ENCODE peak calls at places on chromosomes 13 and 19, in eight cellular contexts. N is astrocyte, H is nephron progenitor cell, C is Caki2, U is glutamatergic neuron, G is skeletal muscle cell, J is HT-29, Q is activated T-cell treated with anti-CD3 and anti-CD28 coated beads for 24 hours. Z is an unnamed sample.

GRCh38 chr13:27080018-27080948 is 91.3 kb downstream of the USP12 start:
- DNase-seq in N (no peak), H (no peak), C (no peak), U (no peak), G (no peak), J (no peak), Q (no peak), Z (no peak)

GRCh38 chr19:42249149-42249750 is 5.7 kb downstream of the ERF start:
- DNase-seq in N (no peak), H (no peak), C (no peak), U (no peak), G (no peak), J (no peak), Q (no peak), Z (no peak)

GRCh38 chr13:30847697-30848307 is 58.3 kb upstream of the MEDAG start:
- DNase-seq in N (peak), H (no peak), C (no peak), U (no peak), G (peak), J (no peak), Q (no peak), Z (peak)

GRCh38 chr13:110625771-110626321 is 10.5 kb downstream of the NAXD start:
- DNase-seq in N (no peak), H (no peak), C (no peak), U (no peak), G (no peak), J (no peak), Q (no peak), Z (no peak)

GRCh38 chr13:49225358-49226042 is 5.4 kb downstream of the MLNR start:
- DNase-seq in N (no peak), H (no peak), C (no peak), U (no peak), G (no peak), J (peak), Q (no peak), Z (no peak)

GRCh38 chr19:14102102-14102696 is 11.6 kb upstream of the SAMD1 start:
- DNase-seq in N (no peak), H (no peak), C (no peak), U (no peak), G (no peak), J (no peak), Q (no peak), Z (no peak)

GRCh38 chr19:55248704-55249103 is 10.1 kb downstream of the PPP6R1 start:
- DNase-seq in N (no peak), H (no peak), C (no peak), U (no peak), G (no peak), J (no peak), Q (no peak), Z (no peak)

GRCh38 chr19:14450168-14450874 is 17.2 kb downstream of the PKN1 start:
- DNase-seq in N (no peak), H (peak), C (peak), U (peak), G (no peak), J (peak), Q (peak), Z (no peak)

GRCh38 chr19:47305309-47305751 is 4.3 kb upstream of the C5AR1 start:
- DNase-seq in N (peak), H (peak), C (peak), U (peak), G (peak), J (peak), Q (peak), Z (peak)

GRCh38 chr19:1322198-1322981 is 36.7 kb downstream of the EFNA2 start:
- DNase-seq in N (no peak), H (no peak), C (no peak), U (no peak), G (no peak), J (no peak), Q (no peak), Z (no peak)

GRCh38 chr19:20664917-20665781 is 3.8 kb upstream of the ZNF626 start:
- DNase-seq in N (peak), H (no peak), C (no peak), U (peak), G (no peak), J (no peak), Q (no peak), Z (peak)

GRCh38 chr19:40561947-40562346 is 14.7 kb upstream of the SHKBP1 start:
- DNase-seq in N (no peak), H (no peak), C (no peak), U (no peak), G (no peak), J (no peak), Q (no peak), Z (no peak)

GRCh38 chr13:40152145-40152544 is 496.7 kb downstream of the COG6 start:
- DNase-seq in N (peak), H (no peak), C (peak), U (no peak), G (peak), J (peak), Q (no peak), Z (peak)

GRCh38 chr13:35966024-35966423 is 165.2 kb downstream of the DCLK1 start:
- DNase-seq in N (no peak), H (no peak), C (no peak), U (no peak), G (no peak), J (no peak), Q (no peak), Z (peak)

GRCh38 chr13:73776137-73776785 is 357.9 kb downstream of the KLF12 start:
- DNase-seq in N (no peak), H (no peak), C (no peak), U (no peak), G (no peak), J (no peak), Q (no peak), Z (no peak)

GRCh38 chr13:30153871-30154426 is 153.4 kb downstream of the KATNAL1 start:
- DNase-seq in N (no peak), H (peak), C (no peak), U (no peak), G (no peak), J (no peak), Q (no peak), Z (no peak)

GRCh38 chr19:29489182-29489951 is 36.4 kb upstream of the VSTM2B start:
- DNase-seq in N (no peak), H (no peak), C (no peak), U (no peak), G (no peak), J (no peak), Q (no peak), Z (no peak)

GRCh38 chr13:77219401-77219800 is 107.5 kb downstream of the MYCBP2 start:
- DNase-seq in N (no peak), H (no peak), C (no peak), U (no peak), G (no peak), J (no peak), Q (no peak), Z (no peak)

GRCh38 chr19:35164418-35164817 is 9.9 kb downstream of the FXYD5 start:
- DNase-seq in N (no peak), H (no peak), C (no peak), U (no peak), G (no peak), J (no peak), Q (no peak), Z (no peak)

GRCh38 chr19:33813391-33814101 is 16.9 kb downstream of the KCTD15 start:
- DNase-seq in N (no peak), H (no peak), C (no peak), U (peak), G (no peak), J (no peak), Q (no peak), Z (no peak)

GRCh38 chr19:57141699-57142098 is 3.3 kb downstream of the ZIM3 start:
- DNase-seq in N (no peak), H (no peak), C (no peak), U (no peak), G (no peak), J (no peak), Q (no peak), Z (no peak)

GRCh38 chr13:73059460-73060250 is 850 bp downstream of the KLF5 start:
- DNase-seq in N (no peak), H (peak), C (no peak), U (peak), G (no peak), J (peak), Q (no peak), Z (peak)

GRCh38 chr13:78131811-78132210 is 213.2 kb upstream of the EDNRB start:
- DNase-seq in N (no peak), H (no peak), C (no peak), U (no peak), G (no peak), J (no peak), Q (no peak), Z (no peak)

GRCh38 chr19:29389495-29389894 is 136.3 kb upstream of the VSTM2B start:
- DNase-seq in N (no peak), H (no peak), C (no peak), U (no peak), G (no peak), J (no peak), Q (no peak), Z (no peak)

GRCh38 chr13:83162493-83162892 is 719.8 kb downstream of the SLITRK1 start:
- DNase-seq in N (no peak), H (no peak), C (no peak), U (no peak), G (no peak), J (peak), Q (no peak), Z (no peak)

GRCh38 chr19:50695251-50696064 is 24.1 kb downstream of the SHANK1 start:
- DNase-seq in N (no peak), H (peak), C (no peak), U (peak), G (no peak), J (no peak), Q (no peak), Z (no peak)

GRCh38 chr19:35509018-35509652 is 4.3 kb downstream of the DMKN start:
- DNase-seq in N (no peak), H (peak), C (no peak), U (no peak), G (no peak), J (peak), Q (no peak), Z (no peak)

GRCh38 chr13:70353096-70353495 is 244.8 kb upstream of the KLHL1 start:
- DNase-seq in N (no peak), H (peak), C (no peak), U (no peak), G (no peak), J (peak), Q (no peak), Z (no peak)

GRCh38 chr19:7083076-7083956 is 13.8 kb downstream of the ZNF557 start:
- DNase-seq in N (peak), H (no peak), C (peak), U (no peak), G (no peak), J (no peak), Q (no peak), Z (peak)

GRCh38 chr13:106418556-106418955 is 116.9 kb downstream of the EFNB2 start:
- DNase-seq in N (peak), H (no peak), C (no peak), U (no peak), G (peak), J (no peak), Q (no peak), Z (peak)

GRCh38 chr13:48571121-48571901 is 38.4 kb upstream of the RCBTB2 start:
- DNase-seq in N (peak), H (no peak), C (no peak), U (no peak), G (peak), J (no peak), Q (no peak), Z (peak)

GRCh38 chr19:1833540-1833939 is 14.7 kb downstream of the REXO1 start:
- DNase-seq in N (no peak), H (no peak), C (no peak), U (no peak), G (no peak), J (no peak), Q (no peak), Z (no peak)

GRCh38 chr13:66341978-66342377 is 888.2 kb downstream of the PCDH9 start:
- DNase-seq in N (no peak), H (no peak), C (no peak), U (no peak), G (no peak), J (no peak), Q (no peak), Z (peak)

GRCh38 chr13:21670006-21670882 is 629 bp upstream of the FGF9 start:
- DNase-seq in N (peak), H (peak), C (peak), U (peak), G (no peak), J (peak), Q (no peak), Z (peak)

GRCh38 chr19:6551607-6552450 is 21.0 kb downstream of the TNFSF9 start:
- DNase-seq in N (peak), H (peak), C (no peak), U (peak), G (no peak), J (no peak), Q (peak), Z (peak)

GRCh38 chr19:50060107-50060506 is 34.3 kb downstream of the ZNF473 start:
- DNase-seq in N (no peak), H (no peak), C (no peak), U (no peak), G (no peak), J (no peak), Q (no peak), Z (no peak)

GRCh38 chr13:23453132-23453531 is 19.6 kb upstream of the SACS start:
- DNase-seq in N (no peak), H (no peak), C (no peak), U (no peak), G (no peak), J (no peak), Q (no peak), Z (no peak)

GRCh38 chr13:109500146-109500773 is 286.1 kb downstream of the IRS2 start:
- DNase-seq in N (no peak), H (peak), C (no peak), U (peak), G (peak), J (peak), Q (no peak), Z (peak)

GRCh38 chr13:50589651-50590054 is 253.8 kb downstream of the DLEU7 start:
- DNase-seq in N (peak), H (no peak), C (peak), U (no peak), G (peak), J (no peak), Q (no peak), Z (peak)

Z was measured in fibroblast of lung.